ENCODE peak calls at places on chromosomes 2 and 18, in four cellular contexts. One of them, this sample, is unnamed. For H3K36me3, the result is how much of the 10 kb centered on the place peaks cover.

GRCh38 chr2:64400733-64401500 is 53.0 kb upstream of the LGALSL start:
- DNase-seq in IMR-90: no peak
- DNase-seq in H1: no peak
- DNase-seq in mesendoderm: peak
- DNase-seq in this sample: no peak

GRCh38 chr2:28252308-28252707 is 140.3 kb upstream of the FOSL2 start:
- DNase-seq in H1: no peak
- DNase-seq in mesendoderm: no peak
- DNase-seq in IMR-90: no peak
- DNase-seq in this sample: no peak

GRCh38 chr2:165401285-165401852 is 68.1 kb upstream of the CSRNP3 start:
- DNase-seq in IMR-90: peak
- DNase-seq in H1: no peak
- DNase-seq in mesendoderm: peak
- DNase-seq in this sample: peak

GRCh38 chr2:12321017-12321641 is 395.6 kb upstream of the TRIB2 start:
- DNase-seq in mesendoderm: peak
- DNase-seq in IMR-90: peak
- DNase-seq in H1: no peak
- DNase-seq in this sample: no peak

GRCh38 chr2:168560817-168561485 is 104.9 kb downstream of the CERS6 start:
- DNase-seq in H1: no peak
- DNase-seq in mesendoderm: no peak
- DNase-seq in IMR-90: no peak
- DNase-seq in this sample: no peak

GRCh38 chr2:210626849-210627248 is 70.5 kb downstream of the CPS1 start:
- DNase-seq in mesendoderm: peak
- DNase-seq in IMR-90: peak
- DNase-seq in H1: no peak
- DNase-seq in this sample: no peak

GRCh38 chr2:43758738-43759137 is 15.1 kb upstream of the DYNC2LI1 start:
- DNase-seq in H1: no peak
- DNase-seq in IMR-90: no peak
- DNase-seq in mesendoderm: no peak
- DNase-seq in this sample: no peak

GRCh38 chr2:198880421-198880820 is 577.3 kb downstream of the SATB2 start:
- DNase-seq in H1: no peak
- DNase-seq in IMR-90: no peak
- DNase-seq in mesendoderm: no peak
- DNase-seq in this sample: no peak

GRCh38 chr2:102048465-102048864 is 56.7 kb downstream of the IL1R2 start:
- DNase-seq in H1: no peak
- DNase-seq in IMR-90: peak
- DNase-seq in mesendoderm: no peak
- DNase-seq in this sample: no peak

GRCh38 chr2:84942964-84943421 is 28.0 kb upstream of the KCMF1 start:
- DNase-seq in mesendoderm: no peak
- DNase-seq in IMR-90: peak
- DNase-seq in H1: no peak
- DNase-seq in this sample: no peak

GRCh38 chr18:74303936-74304335 is 11.7 kb upstream of the C18orf63 start:
- DNase-seq in H1: no peak
- DNase-seq in mesendoderm: no peak
- DNase-seq in IMR-90: peak
- DNase-seq in this sample: no peak

GRCh38 chr18:73101977-73102376 is 234.2 kb upstream of the NETO1 start:
- DNase-seq in H1: no peak
- DNase-seq in mesendoderm: no peak
- DNase-seq in IMR-90: peak
- DNase-seq in this sample: no peak

GRCh38 chr18:54926593-54927297 is 32.5 kb downstream of the CCDC68 start:
- DNase-seq in IMR-90: peak
- DNase-seq in H1: no peak
- DNase-seq in mesendoderm: no peak
- DNase-seq in this sample: no peak

GRCh38 chr2:44100351-44100750 is 68.3 kb upstream of the PPM1B start:
- DNase-seq in H1: no peak
- DNase-seq in IMR-90: peak
- DNase-seq in mesendoderm: no peak
- DNase-seq in this sample: no peak

GRCh38 chr2:207133493-207133861 is 32.3 kb downstream of the KLF7 start:
- DNase-seq in H1: no peak
- DNase-seq in IMR-90: no peak
- DNase-seq in mesendoderm: no peak
- DNase-seq in this sample: no peak

GRCh38 chr2:88128654-88129312 is 921 bp upstream of the FABP1 start:
- DNase-seq in mesendoderm: no peak
- DNase-seq in H1: no peak
- DNase-seq in IMR-90: no peak
- DNase-seq in this sample: no peak

GRCh38 chr2:69253893-69254292 is 133.1 kb downstream of the GFPT1 start:
- DNase-seq in IMR-90: peak
- DNase-seq in mesendoderm: no peak
- DNase-seq in H1: no peak
- DNase-seq in this sample: no peak

GRCh38 chr18:62944454-62944853 is 229.1 kb downstream of the PHLPP1 start:
- DNase-seq in IMR-90: no peak
- DNase-seq in H1: no peak
- DNase-seq in mesendoderm: peak
- DNase-seq in this sample: no peak

GRCh38 chr2:68811364-68811763 is 59.8 kb downstream of the BMP10 start:
- DNase-seq in IMR-90: peak
- DNase-seq in H1: no peak
- DNase-seq in mesendoderm: no peak
- DNase-seq in this sample: no peak

GRCh38 chr2:36433311-36434217 is 78.0 kb downstream of the CRIM1 start:
- DNase-seq in IMR-90: peak
- DNase-seq in H1: no peak
- DNase-seq in mesendoderm: no peak
- DNase-seq in this sample: no peak

GRCh38 chr2:239424337-239425045 is 23.7 kb upstream of the HDAC4 start:
- DNase-seq in H1: no peak
- DNase-seq in IMR-90: no peak
- DNase-seq in mesendoderm: no peak
- DNase-seq in this sample: no peak

GRCh38 chr2:220499281-220499680 is 871.9 kb downstream of the SLC4A3 start:
- DNase-seq in H1: no peak
- DNase-seq in mesendoderm: peak
- DNase-seq in IMR-90: peak
- DNase-seq in this sample: no peak

GRCh38 chr2:137155351-137156104 is 390.2 kb downstream of the THSD7B start:
- DNase-seq in IMR-90: no peak
- DNase-seq in mesendoderm: no peak
- DNase-seq in H1: no peak
- DNase-seq in this sample: no peak

GRCh38 chr2:105647731-105648130 is 97.0 kb upstream of the NCK2 start:
- DNase-seq in IMR-90: no peak
- DNase-seq in mesendoderm: no peak
- DNase-seq in H1: no peak
- DNase-seq in this sample: no peak

GRCh38 chr2:191866675-191867506 is 20.0 kb upstream of the CAVIN2 start:
- DNase-seq in IMR-90: peak
- DNase-seq in mesendoderm: peak
- DNase-seq in H1: no peak
- DNase-seq in this sample: no peak

GRCh38 chr18:76875390-76876330 is 53.3 kb downstream of the ZNF236 start:
- DNase-seq in mesendoderm: peak
- DNase-seq in H1: no peak
- DNase-seq in IMR-90: peak
- DNase-seq in this sample: peak

GRCh38 chr2:98909381-98910211 is 26.4 kb downstream of the CRACDL start:
- DNase-seq in mesendoderm: peak
- DNase-seq in IMR-90: peak
- DNase-seq in H1: peak
- DNase-seq in this sample: peak

GRCh38 chr2:85995648-85996529 is 107.1 kb upstream of the ST3GAL5 start:
- DNase-seq in IMR-90: no peak
- DNase-seq in H1: no peak
- DNase-seq in mesendoderm: no peak
- DNase-seq in this sample: no peak

GRCh38 chr2:110820128-110820527 is 87.8 kb downstream of the ACOXL start:
- DNase-seq in H1: no peak
- DNase-seq in IMR-90: no peak
- DNase-seq in mesendoderm: no peak
- DNase-seq in this sample: no peak

GRCh38 chr18:31977270-31977872 is 34.4 kb upstream of the TRAPPC8 start:
- DNase-seq in IMR-90: peak
- DNase-seq in H1: peak
- DNase-seq in mesendoderm: peak
- DNase-seq in this sample: peak

GRCh38 chr18:32956591-32957310 is 183.9 kb upstream of the KLHL14 start:
- DNase-seq in IMR-90: peak
- DNase-seq in mesendoderm: peak
- DNase-seq in H1: no peak
- DNase-seq in this sample: no peak

GRCh38 chr2:152585830-152586484 is 131.3 kb downstream of the PRPF40A start:
- DNase-seq in IMR-90: peak
- DNase-seq in mesendoderm: no peak
- DNase-seq in H1: no peak
- DNase-seq in this sample: no peak

GRCh38 chr2:207819021-207819687 is 49.4 kb upstream of the FZD5 start:
- DNase-seq in mesendoderm: no peak
- DNase-seq in H1: no peak
- DNase-seq in IMR-90: no peak
- DNase-seq in this sample: no peak

GRCh38 chr2:99404800-99405669 is 67.8 kb downstream of the EIF5B start:
- DNase-seq in mesendoderm: no peak
- DNase-seq in H1: no peak
- DNase-seq in IMR-90: no peak
- DNase-seq in this sample: no peak

DNA sequence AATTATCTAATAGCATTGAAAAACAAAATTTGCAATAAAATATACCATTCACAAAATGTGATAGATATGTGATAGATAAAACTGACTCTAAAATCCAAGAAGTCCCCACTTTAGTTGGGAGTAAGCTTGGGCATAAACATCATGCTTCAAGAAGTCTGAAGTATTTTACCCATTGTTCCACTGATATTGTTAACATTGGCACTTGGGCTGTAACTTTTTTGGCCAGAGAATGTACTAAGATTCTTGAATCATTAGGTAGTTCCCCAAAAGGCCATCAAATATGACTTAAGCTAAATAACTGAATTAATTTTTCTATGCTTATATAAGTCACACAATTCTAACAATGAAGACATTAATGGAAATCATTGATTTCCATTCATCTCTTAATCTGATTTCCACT is 413.6 kb downstream of the CDH2 start:
- DNase-seq in mesendoderm: no peak
- DNase-seq in H1: no peak
- DNase-seq in IMR-90: no peak
- DNase-seq in this sample: no peak
- H3K4me3 ChIP-seq in mesendoderm: no peak
- H3K4me3 ChIP-seq in H1: no peak
- H3K4me3 ChIP-seq in IMR-90: no peak
- H3K4me3 ChIP-seq in this sample: no peak

GRCh38 chr2:119525574-119525973 is 1.3 kb upstream of the SCTR start:
- DNase-seq in IMR-90: no peak
- DNase-seq in H1: no peak
- DNase-seq in mesendoderm: no peak
- DNase-seq in this sample: no peak

GRCh38 chr2:119522561-119523110 is 1.6 kb downstream of the SCTR start:
- DNase-seq in IMR-90: no peak
- DNase-seq in H1: no peak
- DNase-seq in mesendoderm: no peak
- DNase-seq in this sample: no peak

GRCh38 chr2:119523959-119524694 is at the start of gene SCTR:
- DNase-seq in H1: no peak
- DNase-seq in mesendoderm: peak
- DNase-seq in IMR-90: no peak
- DNase-seq in this sample: peak

GRCh38 chr2:119521437-119521825 is 2.9 kb downstream of the SCTR start:
- DNase-seq in H1: no peak
- DNase-seq in IMR-90: no peak
- DNase-seq in mesendoderm: no peak
- DNase-seq in this sample: no peak

DNA sequence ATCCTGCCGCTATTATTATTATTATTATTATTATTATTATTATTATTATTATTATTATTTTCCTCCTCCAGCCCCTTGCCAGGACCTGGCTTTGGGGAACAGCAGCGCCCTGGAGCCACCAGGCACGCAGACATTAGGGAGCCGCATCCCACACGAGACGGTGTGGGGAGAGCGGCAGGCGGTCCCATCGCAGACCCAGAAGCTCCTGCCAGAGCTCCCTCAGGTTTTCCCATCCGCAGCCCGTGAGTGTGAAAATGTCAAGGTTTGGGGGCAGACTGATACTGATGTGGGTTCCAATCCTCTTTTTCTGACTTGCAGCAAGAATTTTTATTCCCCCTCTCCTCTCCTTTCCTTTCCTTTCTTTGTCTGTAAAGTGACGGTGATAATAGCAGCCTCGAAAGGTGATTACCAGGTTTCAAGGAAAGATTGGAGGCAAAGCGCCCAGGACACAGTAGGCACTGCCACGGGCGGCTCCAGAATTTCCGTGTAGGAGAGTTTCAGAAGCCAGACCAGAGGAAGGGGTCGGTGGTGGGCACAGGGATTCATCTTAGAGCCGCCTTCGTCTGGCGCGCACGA is 812 bp downstream of the SCTR start:
- DNase-seq in H1: no peak
- DNase-seq in mesendoderm: no peak
- DNase-seq in IMR-90: no peak
- DNase-seq in this sample: no peak
- H3K36me3 ChIP-seq in H1: under half
- H3K36me3 ChIP-seq in mesendoderm: under half
- H3K36me3 ChIP-seq in IMR-90: under half
- H3K36me3 ChIP-seq in this sample: under half

DNA sequence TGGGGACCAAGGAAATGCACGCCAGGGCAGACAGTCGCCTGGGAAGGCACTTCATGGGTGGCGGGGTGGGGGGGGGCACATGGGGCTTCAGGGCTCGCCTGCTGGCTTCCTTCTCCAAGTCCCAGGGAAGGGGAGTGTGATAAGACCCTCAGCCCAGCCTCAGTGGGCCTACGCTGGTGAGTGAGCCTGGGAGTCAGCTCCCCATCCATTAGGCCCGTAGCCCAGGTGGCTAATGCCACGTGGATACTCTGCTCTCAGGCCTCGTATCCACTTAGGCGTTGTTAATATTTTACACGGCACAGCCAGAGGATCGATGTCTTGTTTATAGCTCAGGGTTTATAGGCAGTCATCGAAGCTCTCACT is 47.0 kb downstream of the KCNIP3 start:
- DNase-seq in mesendoderm: no peak
- DNase-seq in IMR-90: no peak
- DNase-seq in H1: no peak
- DNase-seq in this sample: no peak
- H2AK5ac ChIP-seq in mesendoderm: no peak
- H2AK5ac ChIP-seq in IMR-90: no peak
- H2AK5ac ChIP-seq in H1: no peak
- H2AK5ac ChIP-seq in this sample: no peak

DNA sequence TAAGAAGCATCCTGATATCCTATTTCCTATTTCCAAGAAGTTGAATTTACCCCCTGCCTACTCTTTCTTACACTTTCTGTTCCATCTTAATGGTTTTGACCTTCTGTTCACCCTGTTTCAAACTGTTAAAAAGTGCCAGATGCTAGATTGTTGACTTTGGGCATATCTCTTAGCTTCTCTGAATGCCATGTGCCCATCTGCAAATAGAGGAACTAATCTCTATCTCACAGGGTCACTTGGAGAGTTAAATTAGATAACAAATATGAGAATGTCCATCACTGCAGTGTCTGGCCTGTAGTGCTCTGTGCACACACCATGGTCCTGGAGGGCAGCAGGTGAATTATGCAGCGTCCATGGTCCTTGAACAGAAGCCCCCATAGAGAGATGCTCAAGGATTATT is 83.8 kb downstream of the LRATD1 start:
- DNase-seq in IMR-90: no peak
- DNase-seq in H1: no peak
- DNase-seq in mesendoderm: no peak
- DNase-seq in this sample: no peak
- H3K4me3 ChIP-seq in IMR-90: no peak
- H3K4me3 ChIP-seq in H1: no peak
- H3K4me3 ChIP-seq in mesendoderm: no peak
- H3K4me3 ChIP-seq in this sample: no peak